ENCODE peak calls at places on chromosomes 11 and 22, in four cellular contexts. S, I, F and G are unnamed samples.

GRCh38 chr11:3642071-3642951 is 519 bp upstream of the ART5 start:
- DNase-seq in S (no peak), I (peak), F (peak), G (peak)

GRCh38 chr22:20524004-20524481 is 16.6 kb downstream of the MED15 start:
- DNase-seq in S (peak), F (peak), I (peak), G (peak)

GRCh38 chr11:60887531-60887930 is 18.9 kb downstream of the PRPF19 start:
- DNase-seq in F (peak), I (peak), S (no peak), G (peak)

GRCh38 chr11:130131957-130132850 is 27.4 kb upstream of the ST14 start:
- DNase-seq in S (peak), F (peak), I (peak), G (peak)

GRCh38 chr11:23961503-23962338 is 535.1 kb upstream of the LUZP2 start:
- DNase-seq in F (no peak), I (no peak), S (no peak), G (no peak)

GRCh38 chr22:21867528-21868266 is at the start of gene MAPK1:
- DNase-seq in I (peak), S (peak), F (peak), G (peak)

GRCh38 chr11:69202511-69203221 is 46.9 kb downstream of the SMIM38 start:
- DNase-seq in I (no peak), S (no peak), F (no peak), G (no peak)

GRCh38 chr11:64385953-64386704 is 27.2 kb downstream of the RPS6KA4 start:
- DNase-seq in S (no peak), I (peak), F (no peak), G (no peak)

GRCh38 chr11:68550485-68550817 is 89.9 kb downstream of the PPP6R3 start:
- DNase-seq in S (no peak), F (no peak), I (no peak), G (no peak)

GRCh38 chr22:32378703-32379272 is 21.1 kb downstream of the RFPL3 start:
- DNase-seq in S (no peak), I (peak), F (peak), G (peak)

GRCh38 chr22:42418811-42419243 is 13.4 kb downstream of the NFAM1 start:
- DNase-seq in I (no peak), F (no peak), S (no peak), G (no peak)

GRCh38 chr11:3147257-3147619 is 17.9 kb downstream of the OSBPL5 start:
- DNase-seq in I (no peak), F (no peak), S (no peak), G (no peak)

GRCh38 chr22:40844951-40845350 is 11.5 kb downstream of the ST13 start:
- DNase-seq in F (no peak), I (no peak), S (no peak), G (no peak)

GRCh38 chr11:99968336-99968735 is 718.8 kb upstream of the ARHGAP42 start:
- DNase-seq in S (no peak), F (no peak), I (no peak), G (no peak)

GRCh38 chr22:40748388-40748970 is 69.2 kb downstream of the MCHR1 start:
- DNase-seq in F (no peak), S (no peak), I (no peak), G (no peak)

GRCh38 chr11:26946209-26946828 is 47.6 kb upstream of the FIBIN start:
- DNase-seq in S (no peak), F (no peak), I (no peak), G (no peak)

GRCh38 chr11:133987221-133987620 is 30.5 kb upstream of the IGSF9B start:
- DNase-seq in S (no peak), F (no peak), I (no peak), G (no peak)

GRCh38 chr11:103870821-103871309 is 165.6 kb upstream of the DDI1 start:
- DNase-seq in S (no peak), F (no peak), I (no peak), G (no peak)

GRCh38 chr11:112555491-112556364 is 295.1 kb upstream of the PLET1 start:
- DNase-seq in S (no peak), I (peak), F (peak), G (peak)

GRCh38 chr22:38861170-38861874 is 10.7 kb downstream of the CBX6 start:
- DNase-seq in F (peak), I (no peak), S (no peak), G (no peak)

GRCh38 chr11:27754035-27755017 is 54.1 kb upstream of the BDNF start:
- DNase-seq in S (no peak), F (no peak), I (no peak), G (no peak)

GRCh38 chr22:48887394-48888332 is 940.0 kb downstream of the BRD1 start:
- DNase-seq in S (no peak), F (no peak), I (no peak), G (no peak)

GRCh38 chr11:60981515-60981914 is 10.0 kb downstream of the CD6 start:
- DNase-seq in F (no peak), I (no peak), S (no peak), G (no peak)

GRCh38 chr11:34623463-34623862 is 2.6 kb downstream of the EHF start:
- DNase-seq in S (no peak), I (no peak), F (no peak), G (no peak)

GRCh38 chr11:33542921-33543320 is 157.7 kb downstream of the C11orf91 start:
- DNase-seq in I (peak), F (peak), S (no peak), G (peak)

GRCh38 chr22:37179622-37180420 is 8.2 kb downstream of the C1QTNF6 start:
- DNase-seq in F (no peak), I (no peak), S (no peak), G (no peak)

GRCh38 chr11:60251485-60252207 is 8.7 kb upstream of the MS4A4E start:
- DNase-seq in S (peak), F (peak), I (peak), G (peak)

GRCh38 chr11:95432714-95433503 is 201.9 kb upstream of the SESN3 start:
- DNase-seq in F (no peak), S (no peak), I (no peak), G (no peak)

GRCh38 chr11:126189109-126189929 is 22.1 kb downstream of the RPUSD4 start:
- DNase-seq in S (peak), F (no peak), I (peak), G (no peak)

GRCh38 chr11:97965849-97966646 is 1054.7 kb upstream of the CNTN5 start:
- DNase-seq in F (no peak), S (no peak), I (no peak), G (no peak)

GRCh38 chr11:69320756-69321741 is 27.1 kb downstream of the MYEOV start:
- DNase-seq in S (no peak), I (no peak), F (no peak), G (no peak)

GRCh38 chr22:30296324-30296723 is 7.0 kb upstream of the CASTOR1 start:
- DNase-seq in I (no peak), F (no peak), S (no peak), G (no peak)

GRCh38 chr11:129950319-129951034 is 52.2 kb downstream of the PRDM10 start:
- DNase-seq in S (no peak), F (peak), I (no peak), G (no peak)

GRCh38 chr11:17603056-17603825 is 56.2 kb downstream of the OTOG start:
- DNase-seq in I (no peak), S (no peak), F (no peak), G (no peak)

GRCh38 chr11:17605736-17606135 is 58.7 kb downstream of the OTOG start:
- DNase-seq in I (no peak), F (no peak), S (no peak), G (no peak)

GRCh38 chr11:17606206-17607082 is 59.4 kb downstream of the OTOG start:
- DNase-seq in F (no peak), I (no peak), S (no peak), G (no peak)

GRCh38 chr11:17604201-17604912 is 57.3 kb downstream of the OTOG start:
- DNase-seq in I (no peak), S (no peak), F (no peak), G (no peak)

GRCh38 chr11:17604913-17605230 is 57.8 kb downstream of the OTOG start:
- DNase-seq in I (no peak), F (no peak), S (no peak), G (no peak)
- TF ChIP-seq TARDBP in I (no peak), F (no peak), S (no peak), G (no peak)

GRCh38 chr11:719214-720016 is 13.4 kb downstream of the EPS8L2 start:
- DNase-seq in S (no peak), F (no peak), I (no peak), G (no peak)

GRCh38 chr11:720017-720641 is 14.1 kb downstream of the EPS8L2 start:
- DNase-seq in I (no peak), S (no peak), F (peak), G (no peak)

GRCh38 chr11:721347-721912 is 15.4 kb downstream of the EPS8L2 start:
- DNase-seq in S (no peak), I (no peak), F (no peak), G (no peak)

GRCh38 chr11:721913-722811 is 16.1 kb downstream of the EPS8L2 start:
- DNase-seq in S (no peak), F (peak), I (no peak), G (no peak)

DNA sequence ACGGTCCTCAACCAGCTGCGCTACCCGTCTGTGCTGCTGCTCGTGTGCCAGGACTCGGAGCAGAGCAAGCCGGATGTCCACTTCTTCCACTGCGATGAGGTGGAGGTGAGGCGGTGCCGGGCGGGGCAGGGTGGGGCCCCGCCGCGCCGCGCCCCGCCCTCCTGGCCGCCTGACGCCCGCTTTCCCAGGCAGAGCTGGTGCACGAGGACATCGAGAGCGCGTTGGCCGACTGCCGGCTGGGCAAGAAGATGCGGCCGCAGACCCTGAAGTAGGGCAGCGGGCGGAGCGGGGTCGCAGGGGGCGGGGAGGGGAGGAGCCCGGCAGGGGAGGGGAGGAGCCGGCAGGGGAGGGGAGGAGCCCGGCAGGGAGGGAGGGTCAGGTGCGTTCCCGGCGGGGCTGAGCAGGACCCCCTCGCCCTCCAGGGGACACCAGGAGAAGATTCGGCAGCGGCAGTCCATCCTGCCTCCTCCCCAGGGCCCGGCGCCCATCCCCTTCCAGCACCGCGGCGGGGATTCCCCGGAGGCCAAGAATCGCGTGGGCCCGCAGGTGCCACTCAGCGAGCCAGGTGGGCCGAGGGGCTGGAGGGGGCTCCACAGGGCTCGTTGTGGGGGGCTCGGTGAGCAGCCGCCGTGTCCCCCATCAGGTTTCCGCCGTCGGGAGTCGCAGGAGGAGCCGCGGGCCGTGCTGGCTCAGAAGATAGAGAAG is 14.8 kb downstream of the EPS8L2 start:
- DNase-seq in I (no peak), F (peak), S (no peak), G (no peak)
- TF ChIP-seq TARDBP in I (no peak), F (no peak), S (no peak), G (no peak)

GRCh38 chr11:122604626-122605025 is 50.9 kb upstream of the UBASH3B start:
- DNase-seq in F (no peak), S (no peak), I (no peak), G (no peak)
- TF ChIP-seq TARDBP in F (no peak), S (no peak), I (no peak), G (no peak)

GRCh38 chr11:119964136-119965025 is 173.5 kb downstream of the TRIM29 start:
- DNase-seq in S (no peak), F (no peak), I (no peak), G (no peak)
- TF ChIP-seq TARDBP in S (no peak), F (no peak), I (no peak), G (no peak)